ENCODE peak calls at places on chromosomes 7 and 10, in ten cellular contexts. B is T-cell; L is body of pancreas; T is stimulated activated CD4-positive, alpha-beta T cell treated with anti-CD3 and anti-CD28 coated beads, Interleukin-12 subunit alpha, Interleukin-12 subunit beta, amount 100 ng/mL, for 48 hours; X is posterior vena cava; Q is CD8-positive, alpha-beta memory T cell; E is ELF-1; S is PC-3; V is endothelial cell; J is dorsolateral prefrontal cortex. U is an unnamed sample.

GRCh38 chr7:127924874-127925273 is 106.4 kb downstream of the LRRC4 start:
- DNase-seq in B (no peak), V (no peak), E (no peak), J (no peak), Q (no peak), T (no peak), X (no peak), S (no peak), L (no peak), U (no peak)

GRCh38 chr10:70162892-70163201 is 7.5 kb downstream of the SAR1A start:
- DNase-seq in X (no peak), Q (peak), E (no peak), B (peak), L (no peak), J (no peak), S (no peak), T (peak), V (no peak), U (no peak)

GRCh38 chr10:75803816-75804576 is 372.6 kb downstream of the LRMDA start:
- DNase-seq in X (peak), B (no peak), T (no peak), E (no peak), Q (no peak), L (peak), V (no peak), S (no peak), J (peak), U (no peak)

GRCh38 chr7:44167920-44168319 is 21.3 kb downstream of the GCK start:
- DNase-seq in V (no peak), B (no peak), S (no peak), E (no peak), T (no peak), J (no peak), Q (no peak), X (no peak), L (no peak), U (no peak)

GRCh38 chr7:151152935-151153513 is 14.5 kb downstream of the GBX1 start:
- DNase-seq in J (no peak), Q (no peak), L (no peak), S (no peak), T (no peak), E (no peak), B (no peak), V (no peak), X (no peak), U (no peak)

GRCh38 chr7:22782616-22783232 is 39.9 kb downstream of the TOMM7 start:
- DNase-seq in S (peak), B (peak), E (peak), V (peak), T (peak), Q (peak), L (peak), J (no peak), X (peak), U (peak)

GRCh38 chr7:23332193-23332592 is 33.1 kb downstream of the MALSU1 start:
- DNase-seq in E (no peak), X (no peak), T (no peak), J (no peak), S (no peak), L (no peak), B (no peak), Q (no peak), V (no peak), U (no peak)

GRCh38 chr10:88262591-88263234 is 320.4 kb downstream of the RNLS start:
- DNase-seq in L (no peak), Q (no peak), J (no peak), X (no peak), V (no peak), T (no peak), E (no peak), B (no peak), S (no peak), U (no peak)

GRCh38 chr7:106284516-106285050 is at the start of gene NAMPT:
- DNase-seq in E (no peak), V (peak), L (no peak), X (peak), T (no peak), Q (peak), B (no peak), J (no peak), S (peak), U (no peak)

GRCh38 chr7:151013728-151014497 is 10.4 kb downstream of the ATG9B start:
- DNase-seq in E (peak), J (peak), T (peak), L (peak), X (peak), S (peak), V (peak), Q (peak), B (peak), U (no peak)

GRCh38 chr7:128858380-128859231 is 4.0 kb upstream of the ATP6V1F start:
- DNase-seq in B (no peak), E (no peak), S (no peak), J (no peak), X (no peak), Q (no peak), V (no peak), L (no peak), T (no peak), U (no peak)

GRCh38 chr10:105800626-105801025 is 1159.5 kb downstream of the SORCS3 start:
- DNase-seq in V (no peak), L (no peak), T (no peak), S (no peak), E (no peak), B (no peak), J (no peak), Q (no peak), X (no peak), U (peak)

GRCh38 chr10:6917125-6917524 is 337.0 kb upstream of the PRKCQ start:
- DNase-seq in J (no peak), Q (no peak), V (no peak), X (no peak), L (no peak), E (no peak), S (no peak), T (no peak), B (no peak), U (no peak)

GRCh38 chr7:105713488-105714465 is 132.5 kb upstream of the EFCAB10 start:
- DNase-seq in S (peak), T (no peak), B (no peak), V (no peak), Q (no peak), E (no peak), J (no peak), X (no peak), L (no peak), U (peak)

GRCh38 chr7:155108144-155108901 is 38.2 kb downstream of the HTR5A start:
- DNase-seq in T (no peak), V (no peak), S (no peak), J (no peak), Q (no peak), L (no peak), B (no peak), X (no peak), E (peak), U (no peak)

GRCh38 chr10:25336330-25336729 is 161.5 kb downstream of the GPR158 start:
- DNase-seq in E (no peak), X (no peak), T (no peak), Q (no peak), L (no peak), J (no peak), S (no peak), B (no peak), V (no peak), U (no peak)

GRCh38 chr7:134140889-134141867 is 14.0 kb downstream of the LRGUK start:
- DNase-seq in Q (peak), S (peak), X (peak), L (peak), E (peak), T (peak), V (peak), J (peak), B (peak), U (peak)

GRCh38 chr7:85554294-85554877 is 367.5 kb upstream of the SEMA3D start:
- DNase-seq in V (peak), S (peak), X (no peak), T (peak), B (no peak), L (peak), Q (no peak), E (peak), J (no peak), U (peak)

GRCh38 chr10:125156196-125156595 is 4.2 kb downstream of the CTBP2 start:
- DNase-seq in T (no peak), E (no peak), L (no peak), Q (no peak), X (no peak), V (no peak), B (no peak), S (no peak), J (no peak), U (no peak)

GRCh38 chr10:42149722-42150427 is 488.5 kb downstream of the ZNF33B start:
- DNase-seq in Q (peak), V (no peak), J (no peak), X (no peak), E (no peak), T (no peak), B (no peak), L (no peak), S (no peak), U (no peak)

GRCh38 chr10:103145046-103145445 is 48.0 kb downstream of the NT5C2 start:
- DNase-seq in L (no peak), J (no peak), S (no peak), X (no peak), E (no peak), V (no peak), Q (no peak), B (no peak), T (no peak), U (no peak)

GRCh38 chr10:126508535-126509040 is 120.3 kb upstream of the ADAM12 start:
- DNase-seq in V (peak), J (no peak), T (no peak), X (no peak), L (no peak), S (no peak), E (no peak), Q (no peak), B (no peak), U (no peak)

GRCh38 chr7:6165521-6166325 is 106.7 kb downstream of the CYTH3 start:
- DNase-seq in L (no peak), J (no peak), V (no peak), E (no peak), Q (no peak), T (no peak), S (no peak), X (peak), B (no peak), U (no peak)

GRCh38 chr7:17384400-17384799 is 85.9 kb downstream of the AHR start:
- DNase-seq in L (no peak), B (no peak), E (no peak), V (no peak), Q (no peak), S (peak), J (no peak), X (no peak), T (no peak), U (no peak)

GRCh38 chr7:115561341-115562110 is 469.0 kb downstream of the TFEC start:
- DNase-seq in J (no peak), V (no peak), X (no peak), S (peak), E (no peak), T (no peak), B (no peak), L (no peak), Q (no peak), U (peak)

GRCh38 chr10:80453715-80454525 is at the start of gene TSPAN14:
- DNase-seq in B (peak), L (peak), J (peak), T (peak), V (peak), S (no peak), Q (peak), X (peak), E (peak), U (peak)

GRCh38 chr10:66836057-66836456 is 89.8 kb upstream of the LRRTM3 start:
- DNase-seq in B (no peak), L (no peak), Q (no peak), V (no peak), S (peak), X (no peak), J (no peak), T (no peak), E (peak), U (peak)

GRCh38 chr10:117662790-117663540 is 120.4 kb downstream of the EMX2 start:
- DNase-seq in J (no peak), E (peak), L (no peak), V (no peak), S (no peak), Q (no peak), X (no peak), B (no peak), T (no peak), U (no peak)

GRCh38 chr7:114789942-114790341 is 132.0 kb upstream of the MDFIC start:
- DNase-seq in T (no peak), B (no peak), S (peak), J (no peak), V (no peak), X (no peak), Q (no peak), E (no peak), L (no peak), U (peak)